ENCODE peak calls at places on chromosomes 12 and 14, in six cellular contexts. I is CD8-positive, alpha-beta T cell; Y is sigmoid colon; Z is transverse colon; N is OCI-LY7; M is HCT116. B is an unnamed sample. For H3K4me1, the result is how much of the 10 kb centered on the place peaks cover.

GRCh38 chr12:129096968-129097367 is 243.7 kb downstream of the GLT1D1 start:
- DNase-seq in I (no peak), Y (no peak), Z (no peak), N (no peak), M (no peak), B (no peak)

GRCh38 chr12:118259079-118259478 is 113.6 kb downstream of the TAOK3 start:
- DNase-seq in I (no peak), Y (no peak), Z (no peak), N (no peak), M (no peak), B (no peak)

GRCh38 chr12:14618990-14619389 is 51.3 kb upstream of the PLBD1 start:
- DNase-seq in I (no peak), Y (no peak), Z (no peak), N (peak), M (no peak), B (no peak)

GRCh38 chr12:34606749-34607519 is 584.6 kb downstream of the ALG10 start:
- DNase-seq in I (no peak), Y (no peak), Z (no peak), N (no peak), M (no peak), B (peak)

GRCh38 chr14:101705733-101706508 is 55.6 kb upstream of the PPP2R5C start:
- DNase-seq in I (peak), Y (peak), Z (peak), N (no peak), M (no peak), B (peak)

GRCh38 chr12:105067511-105068031 is 16.7 kb downstream of the ALDH1L2 start:
- DNase-seq in I (no peak), Y (no peak), Z (no peak), N (no peak), M (no peak), B (no peak)

GRCh38 chr14:102217987-102218421 is 78.3 kb downstream of the WDR20 start:
- DNase-seq in I (no peak), Y (no peak), Z (no peak), N (no peak), M (no peak), B (no peak)

GRCh38 chr12:117155278-117156060 is 34.8 kb downstream of the FBXO21 start:
- DNase-seq in I (peak), Y (no peak), Z (peak), N (peak), M (peak), B (no peak)

GRCh38 chr14:78697341-78697740 is 527.2 kb downstream of the NRXN3 start:
- DNase-seq in I (no peak), Y (no peak), Z (no peak), N (peak), M (peak), B (no peak)

GRCh38 chr14:58668848-58669480 is 31.2 kb downstream of the DACT1 start:
- DNase-seq in I (no peak), Y (no peak), Z (no peak), N (no peak), M (no peak), B (no peak)

GRCh38 chr12:120257041-120257821 is 8.3 kb downstream of the PXN start:
- DNase-seq in I (no peak), Y (peak), Z (no peak), N (no peak), M (no peak), B (peak)

GRCh38 chr12:110785240-110785639 is 42.5 kb upstream of the PPP1CC start:
- DNase-seq in I (no peak), Y (no peak), Z (no peak), N (no peak), M (peak), B (no peak)

GRCh38 chr12:111248981-111249380 is 119.9 kb downstream of the PHETA1 start:
- DNase-seq in I (no peak), Y (no peak), Z (no peak), N (no peak), M (no peak), B (no peak)

GRCh38 chr14:78606111-78606510 is 435.9 kb downstream of the NRXN3 start:
- DNase-seq in I (no peak), Y (no peak), Z (no peak), N (no peak), M (no peak), B (no peak)

GRCh38 chr12:47214771-47215170 is 135.0 kb upstream of the AMIGO2 start:
- DNase-seq in I (no peak), Y (no peak), Z (no peak), N (no peak), M (no peak), B (no peak)

GRCh38 chr12:124746649-124747425 is 116.8 kb downstream of the SCARB1 start:
- DNase-seq in I (no peak), Y (no peak), Z (no peak), N (no peak), M (no peak), B (no peak)

GRCh38 chr12:120093592-120094355 is 22.8 kb downstream of the RAB35 start:
- DNase-seq in I (no peak), Y (no peak), Z (no peak), N (no peak), M (no peak), B (no peak)

GRCh38 chr12:130988261-130989175 is 34.8 kb downstream of the ADGRD1 start:
- DNase-seq in I (no peak), Y (peak), Z (no peak), N (no peak), M (no peak), B (no peak)

GRCh38 chr14:101507306-101508150 is 53.8 kb upstream of the DIO3 start:
- DNase-seq in I (no peak), Y (peak), Z (peak), N (no peak), M (no peak), B (peak)

GRCh38 chr14:21268612-21269251 is 510 bp downstream of the HNRNPC start:
- DNase-seq in I (no peak), Y (no peak), Z (peak), N (peak), M (peak), B (peak)

GRCh38 chr14:50937325-50937724 is 7.0 kb downstream of the PYGL start:
- DNase-seq in I (no peak), Y (no peak), Z (no peak), N (no peak), M (no peak), B (no peak)

GRCh38 chr12:77795699-77796098 is 35.0 kb upstream of the NAV3 start:
- DNase-seq in I (no peak), Y (no peak), Z (no peak), N (no peak), M (no peak), B (no peak)

GRCh38 chr12:19276767-19277166 is 147.2 kb downstream of the PLEKHA5 start:
- DNase-seq in I (no peak), Y (no peak), Z (no peak), N (no peak), M (no peak), B (no peak)

GRCh38 chr14:56002876-56003625 is 115.2 kb upstream of the PELI2 start:
- DNase-seq in I (peak), Y (no peak), Z (no peak), N (no peak), M (no peak), B (no peak)

GRCh38 chr12:106118-106561 is 39.6 kb downstream of the IQSEC3 start:
- DNase-seq in I (no peak), Y (peak), Z (peak), N (peak), M (peak), B (peak)

GRCh38 chr12:32139064-32139421 is 32.4 kb downstream of the BICD1 start:
- DNase-seq in I (peak), Y (no peak), Z (peak), N (peak), M (no peak), B (no peak)

GRCh38 chr12:19967001-19967400 is 401.3 kb upstream of the PDE3A start:
- DNase-seq in I (no peak), Y (no peak), Z (no peak), N (no peak), M (no peak), B (no peak)

GRCh38 chr12:116434155-116435065 is 124.8 kb upstream of the MAP1LC3B2 start:
- DNase-seq in I (no peak), Y (peak), Z (peak), N (no peak), M (peak), B (peak)

GRCh38 chr14:32277998-32278397 is 51.1 kb upstream of the AKAP6 start:
- DNase-seq in I (no peak), Y (no peak), Z (no peak), N (no peak), M (no peak), B (no peak)

GRCh38 chr14:47919334-47919846 is 244.0 kb upstream of the MDGA2 start:
- DNase-seq in I (no peak), Y (no peak), Z (no peak), N (no peak), M (no peak), B (no peak)

GRCh38 chr14:89293349-89293916 is 123.6 kb downstream of the FOXN3 start:
- DNase-seq in I (no peak), Y (no peak), Z (no peak), N (no peak), M (no peak), B (peak)

GRCh38 chr14:61347771-61348443 is 26.5 kb downstream of the PRKCH start:
- DNase-seq in I (no peak), Y (no peak), Z (no peak), N (no peak), M (no peak), B (no peak)
- H3K4me3 ChIP-seq in I (peak), Y (no peak), Z (no peak), N (no peak), M (no peak), B (no peak)

GRCh38 chr14:68404652-68405183 is 388.1 kb downstream of the ZFP36L1 start:
- DNase-seq in I (no peak), Y (no peak), Z (no peak), N (peak), M (no peak), B (no peak)
- H3K4me1 ChIP-seq in I (under half), Y (under half), Z (under half), N (half or more), M (half or more), B (under half)

GRCh38 chr14:34982421-34983147 is at the start of gene SRP54:
- DNase-seq in I (peak), Y (peak), Z (peak), N (peak), M (peak), B (peak)
- TF ChIP-seq CTCF in I (no peak), Y (no peak), Z (peak), N (no peak), M (no peak), B (no peak)

DNA sequence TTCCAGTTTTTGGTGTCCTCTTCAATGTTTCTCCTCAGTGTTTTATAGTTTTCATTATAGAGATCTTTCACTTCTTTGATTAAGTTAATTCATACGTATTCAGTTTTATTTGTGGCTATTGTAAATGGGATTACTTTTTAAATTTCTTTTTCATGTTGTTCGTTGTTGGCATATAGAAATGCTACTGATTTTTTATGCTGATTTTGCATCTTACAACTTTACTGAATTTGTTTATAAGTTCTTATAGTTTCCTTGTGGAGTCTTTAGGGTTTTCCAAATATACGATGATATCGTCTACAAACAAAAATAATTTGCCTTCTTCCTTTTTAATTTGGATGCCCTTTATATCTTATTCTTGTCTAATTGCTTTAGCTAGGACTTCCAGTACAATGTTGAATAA is 9.7 kb upstream of the SDR9C7 start:
- DNase-seq in I (no peak), Y (no peak), Z (no peak), N (no peak), M (no peak), B (no peak)
- H3K4me3 ChIP-seq in I (no peak), Y (no peak), Z (no peak), N (no peak), M (no peak), B (no peak)

GRCh38 chr12:92995258-92995905 is 66.3 kb upstream of the EEA1 start:
- DNase-seq in I (no peak), Y (no peak), Z (no peak), N (peak), M (no peak), B (no peak)

GRCh38 chr12:92991134-92991533 is 62.0 kb upstream of the EEA1 start:
- DNase-seq in I (no peak), Y (no peak), Z (no peak), N (no peak), M (no peak), B (no peak)

GRCh38 chr12:92992041-92992440 is 62.9 kb upstream of the EEA1 start:
- DNase-seq in I (no peak), Y (no peak), Z (no peak), N (no peak), M (no peak), B (no peak)

GRCh38 chr12:92989715-92990484 is 60.8 kb upstream of the EEA1 start:
- DNase-seq in I (no peak), Y (no peak), Z (no peak), N (no peak), M (no peak), B (no peak)

GRCh38 chr12:92993259-92993658 is 64.2 kb upstream of the EEA1 start:
- DNase-seq in I (no peak), Y (no peak), Z (no peak), N (no peak), M (no peak), B (no peak)
- H3K4me1 ChIP-seq in I (under half), Y (under half), Z (under half), N (half or more), M (under half), B (under half)

GRCh38 chr14:104107611-104108569 is 22.4 kb downstream of the ASPG start:
- DNase-seq in I (no peak), Y (peak), Z (peak), N (no peak), M (no peak), B (peak)
- TF ChIP-seq CTCF in I (no peak), Y (no peak), Z (peak), N (no peak), M (no peak), B (no peak)

GRCh38 chr12:49369723-49370145 is 2.5 kb downstream of the SPATS2 start:
- DNase-seq in I (peak), Y (no peak), Z (peak), N (peak), M (no peak), B (no peak)
- H3K4me3 ChIP-seq in I (no peak), Y (no peak), Z (no peak), N (peak), M (no peak), B (no peak)

GRCh38 chr14:77313374-77313773 is 7.3 kb downstream of the POMT2 start:
- DNase-seq in I (no peak), Y (peak), Z (no peak), N (no peak), M (no peak), B (no peak)
- H3K4me1 ChIP-seq in I (under half), Y (under half), Z (under half), N (under half), M (under half), B (under half)

DNA sequence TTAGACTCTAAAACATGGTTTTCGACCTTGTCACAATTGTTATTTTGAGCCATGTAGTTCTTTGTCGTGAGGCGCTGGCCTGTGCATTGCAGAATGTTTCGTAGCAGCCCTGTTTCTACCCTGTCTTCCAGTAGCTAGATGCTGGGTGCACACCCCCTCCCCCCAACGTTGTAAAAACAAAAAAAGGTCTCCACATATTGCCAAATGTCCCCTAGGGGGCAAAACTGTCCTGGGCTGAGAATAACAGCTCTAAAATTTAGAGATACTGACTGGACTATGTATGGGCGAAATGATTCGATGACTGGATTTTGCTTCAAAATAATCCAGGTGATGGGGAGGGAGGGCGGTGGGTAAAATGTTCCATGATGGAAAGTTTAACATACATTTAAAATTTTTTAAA is 126.1 kb upstream of the FUT8 start:
- DNase-seq in I (no peak), Y (no peak), Z (no peak), N (peak), M (peak), B (no peak)
- TF ChIP-seq CTCF in I (no peak), Y (no peak), Z (no peak), N (peak), M (peak), B (no peak)

GRCh38 chr12:6824085-6824800 is 2.6 kb downstream of the GPR162 start:
- DNase-seq in I (no peak), Y (no peak), Z (no peak), N (no peak), M (no peak), B (no peak)

GRCh38 chr12:6823161-6824084 is 1.8 kb downstream of the GPR162 start:
- DNase-seq in I (no peak), Y (no peak), Z (no peak), N (no peak), M (no peak), B (no peak)

GRCh38 chr12:6826125-6826733 is 2.0 kb upstream of the P3H3 start:
- DNase-seq in I (no peak), Y (no peak), Z (no peak), N (no peak), M (no peak), B (no peak)

GRCh38 chr12:6825398-6826124 is 2.6 kb upstream of the P3H3 start:
- DNase-seq in I (peak), Y (peak), Z (peak), N (peak), M (peak), B (peak)

GRCh38 chr12:6824962-6825381 is 3.2 kb upstream of the P3H3 start:
- DNase-seq in I (no peak), Y (no peak), Z (no peak), N (no peak), M (no peak), B (no peak)
- H3K4me3 ChIP-seq in I (no peak), Y (no peak), Z (no peak), N (no peak), M (no peak), B (no peak)